ENCODE peak calls at places on chromosomes 2 and 18, in six cellular contexts. F, N, D, Z, Q and W are unnamed samples.

GRCh38 chr2:135985826-135986393 is 484 bp upstream of the DARS1 start:
- DNase-seq in F (no peak), N (no peak), D (no peak), Z (no peak), Q (no peak), W (no peak)

GRCh38 chr2:11665028-11665427 is 5.0 kb downstream of the NTSR2 start:
- DNase-seq in F (peak), N (no peak), D (no peak), Z (no peak), Q (no peak), W (no peak)

GRCh38 chr2:128187032-128187654 is 96.1 kb downstream of the UGGT1 start:
- DNase-seq in F (no peak), N (peak), D (no peak), Z (no peak), Q (no peak), W (no peak)

GRCh38 chr2:38835015-38835601 is 40.6 kb downstream of the DHX57 start:
- DNase-seq in F (no peak), N (peak), D (peak), Z (no peak), Q (no peak), W (no peak)

GRCh38 chr18:44564922-44565321 is 115.8 kb upstream of the SETBP1 start:
- DNase-seq in F (no peak), N (peak), D (no peak), Z (no peak), Q (peak), W (no peak)

GRCh38 chr2:188551671-188552070 is 260.0 kb downstream of the GULP1 start:
- DNase-seq in F (no peak), N (no peak), D (no peak), Z (no peak), Q (no peak), W (no peak)

GRCh38 chr18:57352761-57353136 is 392 bp downstream of the ST8SIA3 start:
- DNase-seq in F (no peak), N (no peak), D (no peak), Z (no peak), Q (peak), W (no peak)

GRCh38 chr18:48946329-48946835 is 4.4 kb downstream of the SMAD7 start:
- DNase-seq in F (no peak), N (peak), D (no peak), Z (no peak), Q (no peak), W (no peak)

GRCh38 chr2:63050186-63050915 is at the start of gene OTX1:
- DNase-seq in F (peak), N (peak), D (peak), Z (no peak), Q (peak), W (peak)

GRCh38 chr18:22551536-22552151 is 133.9 kb upstream of the CTAGE1 start:
- DNase-seq in F (no peak), N (peak), D (peak), Z (no peak), Q (no peak), W (no peak)

GRCh38 chr2:140275427-140275826 is 1495.2 kb upstream of the NXPH2 start:
- DNase-seq in F (no peak), N (no peak), D (no peak), Z (no peak), Q (no peak), W (no peak)

GRCh38 chr2:10493636-10494281 is 45.6 kb upstream of the ODC1 start:
- DNase-seq in F (peak), N (peak), D (no peak), Z (peak), Q (no peak), W (no peak)

GRCh38 chr2:74438248-74438647 is 3.5 kb downstream of the RTKN start:
- DNase-seq in F (peak), N (no peak), D (no peak), Z (no peak), Q (peak), W (no peak)
- H3K27ac ChIP-seq in F (no peak), N (no peak), D (no peak), Z (no peak), Q (no peak), W (no peak)

GRCh38 chr18:38751211-38751610 is 1185.6 kb upstream of the CELF4 start:
- DNase-seq in F (no peak), N (no peak), D (no peak), Z (no peak), Q (no peak), W (no peak)
- H3K27ac ChIP-seq in F (no peak), N (no peak), D (no peak), Z (no peak), Q (no peak), W (no peak)

DNA sequence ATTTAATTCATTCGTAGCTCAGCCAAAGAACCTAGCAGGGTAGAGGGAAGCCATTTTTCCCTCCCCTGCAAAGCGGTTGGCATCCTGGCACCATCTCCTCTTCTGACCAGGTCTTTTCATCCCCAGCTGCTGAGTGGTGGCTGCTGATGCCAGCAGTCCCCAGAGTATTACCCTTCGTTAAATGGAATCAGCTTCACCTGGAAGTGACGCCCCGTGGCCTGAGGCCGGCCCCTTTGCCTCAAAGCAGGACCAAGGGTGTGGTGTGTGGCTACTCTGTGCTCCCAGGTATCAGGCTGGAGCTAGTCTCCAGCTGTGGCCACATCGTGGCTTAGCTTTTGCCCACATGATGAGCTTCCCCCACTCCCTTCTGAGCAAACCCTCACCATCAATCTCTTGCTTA is 12.3 kb upstream of the SP100 start:
- DNase-seq in F (no peak), N (no peak), D (no peak), Z (no peak), Q (no peak), W (no peak)
- H3K27ac ChIP-seq in F (no peak), N (no peak), D (no peak), Z (no peak), Q (no peak), W (no peak)

DNA sequence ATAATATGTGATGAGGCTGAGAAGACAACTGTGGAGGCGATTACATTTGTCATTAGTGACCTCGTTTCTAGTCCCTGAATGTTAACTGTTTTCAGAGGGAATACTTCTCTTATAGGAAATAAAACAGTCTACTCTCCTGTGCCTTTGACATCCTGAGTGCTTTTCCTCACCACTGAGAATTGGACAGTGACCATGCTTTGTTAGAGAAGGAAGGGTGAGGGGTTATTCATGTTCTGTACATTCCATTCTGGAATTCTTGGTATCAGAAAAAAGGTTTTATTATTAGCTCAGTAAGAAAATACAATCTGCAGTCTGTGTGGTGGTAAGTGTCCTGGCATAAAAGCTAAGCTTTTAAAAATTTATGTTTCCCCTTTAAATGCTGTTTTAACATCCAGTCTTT is 58.8 kb downstream of the PARD3B start:
- DNase-seq in F (no peak), N (peak), D (no peak), Z (no peak), Q (no peak), W (no peak)
- H3K27ac ChIP-seq in F (no peak), N (no peak), D (no peak), Z (no peak), Q (no peak), W (no peak)